ENCODE peak calls at places on chromosomes 7 and 10, in eight cellular contexts. F, Q, W, U, T, H, A and O are unnamed samples.

GRCh38 chr7:121330053-121330833 is 1.4 kb downstream of the WNT16 start:
- DNase-seq in F (no peak), Q (no peak), W (no peak), U (no peak), T (no peak), H (no peak), A (peak; percentile 36), O (no peak)

GRCh38 chr7:27359167-27359731 is 116.6 kb downstream of the EVX1 start:
- DNase-seq in F (no peak), Q (no peak), W (no peak), U (no peak), T (no peak), H (no peak), A (no peak), O (no peak)

GRCh38 chr10:13099144-13099665 is 758 bp upstream of the OPTN start:
- DNase-seq in F (peak; percentile 42), Q (peak; percentile 21), W (peak; percentile 28), U (peak; percentile 70), T (peak; percentile 84), H (peak; percentile 48), A (peak; percentile 81), O (peak; percentile 40)

GRCh38 chr10:22670796-22671195 is 43.6 kb downstream of the PIP4K2A start:
- DNase-seq in F (peak; percentile 41), Q (no peak), W (no peak), U (no peak), T (no peak), H (no peak), A (peak; percentile 87), O (no peak)

GRCh38 chr10:123144697-123145541 is 3.0 kb upstream of the HMX2 start:
- DNase-seq in F (no peak), Q (peak; percentile 10), W (no peak), U (no peak), T (no peak), H (no peak), A (peak; percentile 21), O (no peak)

GRCh38 chr7:87318741-87319140 is 26.7 kb upstream of the CROT start:
- DNase-seq in F (no peak), Q (no peak), W (no peak), U (no peak), T (no peak), H (no peak), A (no peak), O (no peak)

GRCh38 chr7:148495614-148496013 is 95.0 kb upstream of the C7orf33 start:
- DNase-seq in F (no peak), Q (no peak), W (no peak), U (no peak), T (no peak), H (no peak), A (no peak), O (no peak)

GRCh38 chr10:129658673-129659072 is 191.6 kb downstream of the MGMT start:
- DNase-seq in F (no peak), Q (no peak), W (no peak), U (no peak), T (no peak), H (no peak), A (peak; percentile 24), O (no peak)

GRCh38 chr10:5317547-5318107 is 47.1 kb upstream of the UCN3 start:
- DNase-seq in F (peak; percentile 39), Q (no peak), W (no peak), U (no peak), T (no peak), H (peak; percentile 70), A (peak; percentile 92), O (peak; percentile 31)

GRCh38 chr10:97889461-97890265 is 40.0 kb downstream of the GOLGA7B start:
- DNase-seq in F (no peak), Q (no peak), W (no peak), U (no peak), T (peak; percentile 69), H (no peak), A (peak; percentile 24), O (no peak)

GRCh38 chr10:17838080-17838634 is 29.0 kb downstream of the MRC1 start:
- DNase-seq in F (no peak), Q (no peak), W (no peak), U (no peak), T (no peak), H (no peak), A (no peak), O (no peak)

GRCh38 chr10:128062837-128063563 is 63.2 kb downstream of the MKI67 start:
- DNase-seq in F (no peak), Q (no peak), W (no peak), U (no peak), T (no peak), H (peak; percentile 66), A (no peak), O (peak; percentile 38)

GRCh38 chr7:42065942-42066341 is 171.1 kb downstream of the GLI3 start:
- DNase-seq in F (no peak), Q (no peak), W (no peak), U (no peak), T (no peak), H (no peak), A (no peak), O (no peak)

GRCh38 chr10:10797467-10797866 is 220.2 kb upstream of the CELF2 start:
- DNase-seq in F (no peak), Q (no peak), W (no peak), U (no peak), T (no peak), H (no peak), A (peak; percentile 47), O (no peak)

GRCh38 chr7:151272410-151272809 is 23.9 kb upstream of the SMARCD3 start:
- DNase-seq in F (no peak), Q (no peak), W (no peak), U (no peak), T (no peak), H (no peak), A (peak; percentile 55), O (no peak)

DNA sequence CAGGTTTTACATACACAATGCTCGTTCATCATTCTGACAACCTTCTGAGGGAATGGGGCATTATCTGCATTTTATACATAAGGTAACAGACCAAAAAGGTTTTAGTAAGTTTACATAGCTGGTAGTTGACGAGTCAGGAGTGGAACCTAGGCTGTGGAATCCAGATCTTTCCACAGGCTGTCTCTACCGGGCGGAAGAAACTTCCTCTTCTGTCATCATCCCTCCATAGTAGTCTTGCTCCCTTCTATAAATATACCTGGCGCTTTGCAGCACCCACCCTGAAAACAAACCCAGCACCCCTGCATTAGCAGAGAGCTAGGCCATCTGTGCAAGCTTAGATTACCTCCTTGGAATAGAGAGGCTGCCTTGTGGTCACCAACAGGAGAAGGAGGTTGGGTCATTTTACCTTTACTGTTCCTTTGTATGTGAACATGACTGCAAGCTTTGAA is 1.3 kb downstream of the TSPAN13 start:
- DNase-seq in F (no peak), Q (peak; percentile 12), W (no peak), U (peak; percentile 52), T (peak; percentile 14), H (no peak), A (peak; percentile 15), O (no peak)
- H3K27ac ChIP-seq in F (peak overlapping the region; percentile 26), Q (peak overlapping the region; percentile 88), W (peak overlapping the region; percentile 85), U (peak overlapping the region; percentile 83), T (peak overlapping the region; percentile 83), H (no peak overlapping the region), A (no peak overlapping the region), O (no peak overlapping the region)

GRCh38 chr10:61336831-61337230 is 116.3 kb downstream of the TMEM26 start:
- DNase-seq in F (no peak), Q (no peak), W (no peak), U (no peak), T (no peak), H (no peak), A (no peak), O (no peak)
- H3K4me1 ChIP-seq in F (no peaks in the 10 kb centered on the region), Q (no peaks in the 10 kb centered on the region), W (no peaks in the 10 kb centered on the region), U (no peaks in the 10 kb centered on the region), T (no peaks in the 10 kb centered on the region), H (no peaks in the 10 kb centered on the region), A (no peaks in the 10 kb centered on the region), O (no peaks in the 10 kb centered on the region)

GRCh38 chr10:104059364-104059763 is 26.3 kb downstream of the COL17A1 start:
- DNase-seq in F (no peak), Q (no peak), W (no peak), U (no peak), T (peak; percentile 32), H (no peak), A (no peak), O (no peak)
- H3K9me3 ChIP-seq in F (no peaks in the 10 kb centered on the region), Q (no peaks in the 10 kb centered on the region), W (no peaks in the 10 kb centered on the region), U (no peaks in the 10 kb centered on the region), T (no peaks in the 10 kb centered on the region), H (no peaks in the 10 kb centered on the region), A (no peaks in the 10 kb centered on the region), O (no peaks in the 10 kb centered on the region)

GRCh38 chr7:2041496-2042367 is 191.0 kb downstream of the MAD1L1 start:
- DNase-seq in F (no peak), Q (no peak), W (no peak), U (no peak), T (no peak), H (no peak), A (no peak), O (no peak)

GRCh38 chr7:2038876-2039728 is 193.6 kb downstream of the MAD1L1 start:
- DNase-seq in F (no peak), Q (no peak), W (no peak), U (no peak), T (no peak), H (no peak), A (no peak), O (no peak)

GRCh38 chr7:2040893-2041270 is 191.9 kb downstream of the MAD1L1 start:
- DNase-seq in F (peak; percentile 18), Q (no peak), W (no peak), U (no peak), T (no peak), H (peak; percentile 82), A (no peak), O (no peak)

GRCh38 chr7:2042650-2043049 is 190.1 kb downstream of the MAD1L1 start:
- DNase-seq in F (no peak), Q (no peak), W (no peak), U (no peak), T (no peak), H (no peak), A (no peak), O (no peak)

GRCh38 chr7:2040201-2040892 is 192.4 kb downstream of the MAD1L1 start:
- DNase-seq in F (peak; percentile 6), Q (no peak), W (no peak), U (no peak), T (no peak), H (no peak), A (no peak), O (no peak)
- H3K27ac ChIP-seq in F (no peak overlapping the region), Q (no peak overlapping the region), W (no peak overlapping the region), U (no peak overlapping the region), T (no peak overlapping the region), H (no peak overlapping the region), A (no peak overlapping the region), O (no peak overlapping the region)

DNA sequence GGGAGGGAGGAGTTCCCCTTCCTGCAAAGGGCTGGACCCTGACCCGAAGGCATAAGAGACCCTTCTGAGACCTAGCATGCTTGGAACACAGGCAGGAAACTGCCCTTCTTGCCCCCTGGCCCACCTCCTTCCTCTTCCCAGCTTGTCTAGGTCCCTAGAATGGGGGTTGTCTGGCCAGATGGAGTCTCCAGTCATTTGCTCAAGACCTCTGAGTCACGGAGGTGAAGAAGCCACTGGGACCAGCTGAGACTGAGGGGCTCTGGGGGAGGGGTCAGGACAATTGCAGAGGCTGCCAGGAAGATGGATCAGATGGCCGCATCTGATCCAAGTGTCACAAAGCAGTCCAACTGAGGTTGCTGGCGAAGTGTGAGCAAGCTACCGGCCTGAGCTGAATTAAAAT is 46.2 kb downstream of the COL13A1 start:
- DNase-seq in F (no peak), Q (no peak), W (no peak), U (no peak), T (no peak), H (no peak), A (peak; percentile 41), O (no peak)
- H3K4me1 ChIP-seq in F (peaks cover 9% of the 10 kb centered on the region), Q (no peaks in the 10 kb centered on the region), W (no peaks in the 10 kb centered on the region), U (no peaks in the 10 kb centered on the region), T (peaks cover 36% of the 10 kb centered on the region), H (no peaks in the 10 kb centered on the region), A (peaks cover 22% of the 10 kb centered on the region), O (no peaks in the 10 kb centered on the region)